ENCODE peak calls at places on chromosomes 2 and 18, in four cellular contexts. W, Y, I and S are unnamed samples.

GRCh38 chr2:16952368-16952767 is 286.7 kb upstream of the CYRIA start:
- DNase-seq in W (no peak), Y (peak; percentile 16), I (no peak), S (no peak)

GRCh38 chr2:127106457-127106997 is 427 bp downstream of the BIN1 start:
- DNase-seq in W (peak; percentile 71), Y (peak; percentile 64), I (no peak), S (no peak)

GRCh38 chr18:22556271-22556990 is 138.7 kb upstream of the CTAGE1 start:
- DNase-seq in W (no peak), Y (no peak), I (no peak), S (no peak)

GRCh38 chr2:173184031-173185004 is 108.7 kb downstream of the MAP3K20 start:
- DNase-seq in W (no peak), Y (peak; percentile 74), I (peak; percentile 75), S (no peak)

GRCh38 chr18:23106575-23106974 is 28.7 kb upstream of the CABLES1 start:
- DNase-seq in W (no peak), Y (no peak), I (peak; percentile 88), S (no peak)

GRCh38 chr18:7221424-7222155 is 9.3 kb upstream of the LRRC30 start:
- DNase-seq in W (peak; percentile 59), Y (peak; percentile 95), I (peak; percentile 16), S (peak; percentile 43)

GRCh38 chr2:60354713-60355112 is 198.7 kb downstream of the BCL11A start:
- DNase-seq in W (peak; percentile 35), Y (no peak), I (no peak), S (no peak)

GRCh38 chr2:20027715-20028434 is 15.4 kb upstream of the MATN3 start:
- DNase-seq in W (no peak), Y (no peak), I (no peak), S (no peak)

GRCh38 chr2:184599054-184599874 is 935 bp downstream of the ZNF804A start:
- DNase-seq in W (no peak), Y (no peak), I (peak; percentile 19), S (no peak)

GRCh38 chr2:184598313-184599053 is at the start of gene ZNF804A:
- DNase-seq in W (peak; percentile 63), Y (peak; percentile 55), I (no peak), S (peak; percentile 21)

GRCh38 chr2:184599875-184600227 is 1.5 kb downstream of the ZNF804A start:
- DNase-seq in W (no peak), Y (no peak), I (no peak), S (no peak)

GRCh38 chr2:184597996-184598312 is 375 bp upstream of the ZNF804A start:
- DNase-seq in W (no peak), Y (peak; percentile 8), I (no peak), S (no peak)

DNA sequence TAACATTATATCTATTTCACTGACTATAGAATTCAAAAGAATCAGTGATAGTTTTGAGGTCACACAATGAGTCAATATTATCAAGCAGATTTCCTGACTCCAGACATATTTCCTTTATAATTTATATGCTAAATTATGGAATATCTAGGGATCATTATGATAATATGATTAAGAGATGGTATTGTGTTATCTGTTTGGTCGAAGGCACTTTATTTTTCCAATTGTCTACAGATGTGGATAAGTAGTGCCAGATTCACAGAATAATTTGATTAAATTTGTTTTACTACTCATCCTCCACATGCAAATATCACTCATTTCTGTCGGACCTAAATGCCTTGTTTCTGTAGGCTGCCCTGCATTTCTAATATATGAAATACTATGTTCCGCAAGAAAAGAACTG is 4.4 kb downstream of the ZNF804A start:
- DNase-seq in W (no peak), Y (no peak), I (no peak), S (no peak)
- TF ChIP-seq POLR2AphosphoS5 in W (no peak), Y (no peak), I (no peak), S (no peak)

DNA sequence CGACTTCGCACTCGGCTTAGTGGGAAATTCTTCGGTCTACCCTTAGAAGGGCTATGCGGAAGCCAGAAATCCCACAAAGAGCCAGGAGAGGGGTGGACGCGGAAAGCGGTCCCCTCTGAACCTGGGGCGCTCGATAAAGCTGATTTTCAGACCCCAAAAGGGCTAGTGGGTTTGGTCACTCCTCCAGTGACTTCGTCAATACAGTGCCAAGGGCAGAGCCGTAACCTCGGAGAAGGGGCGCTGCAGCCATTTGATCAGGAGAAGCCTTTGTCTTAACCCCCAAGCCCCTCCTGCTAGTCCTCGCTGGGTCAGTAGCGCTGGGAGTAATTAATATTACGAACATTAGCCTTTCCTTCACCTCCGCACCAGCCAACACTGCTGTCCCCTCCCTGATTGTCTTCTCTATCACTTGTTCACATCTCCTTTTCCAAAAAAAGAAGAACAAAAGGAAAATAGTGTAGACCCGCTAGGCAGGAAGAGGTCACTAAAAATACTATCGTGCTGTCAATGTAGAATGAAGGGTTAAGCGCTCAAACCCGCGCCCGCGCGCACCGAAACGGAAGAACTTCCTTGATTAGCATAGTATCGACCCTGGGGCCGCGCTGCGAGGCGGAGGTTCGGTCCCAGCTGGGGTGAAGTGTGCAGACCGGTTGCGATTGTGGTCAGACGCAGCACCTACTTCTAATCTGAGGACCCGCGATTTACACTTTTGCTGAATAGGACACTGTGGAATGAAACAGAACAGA is 63.3 kb upstream of the MAPRE2 start:
- DNase-seq in W (peak; percentile 77), Y (peak; percentile 84), I (no peak), S (peak; percentile 75)
- H2AFZ ChIP-seq in W (peak overlapping the region; percentile 54), Y (peak overlapping the region; percentile 98), I (peak overlapping the region; percentile 73), S (peak overlapping the region; percentile 86)

GRCh38 chr2:157825885-157826284 is 50.2 kb downstream of the ACVR1 start:
- DNase-seq in W (no peak), Y (no peak), I (no peak), S (no peak)
- TF ChIP-seq POLR2AphosphoS5 in W (no peak), Y (no peak), I (no peak), S (no peak)

GRCh38 chr2:48109491-48110204 is 203.3 kb upstream of the FBXO11 start:
- DNase-seq in W (no peak), Y (no peak), I (no peak), S (no peak)
- H2AFZ ChIP-seq in W (no peak overlapping the region), Y (no peak overlapping the region), I (peak overlapping the region; percentile 75), S (peak overlapping the region; percentile 66)